ENCODE peak calls at places on chromosomes 6 and 20, in six cellular contexts. R, U, A, Z, K and O are unnamed samples.

GRCh38 chr20:64140956-64141355 is 23.3 kb upstream of the MYT1 start:
- DNase-seq in K (no peak), R (no peak), A (no peak), Z (no peak), U (no peak), O (no peak)

GRCh38 chr20:35135867-35136586 is 11.1 kb downstream of the EDEM2 start:
- DNase-seq in Z (no peak), R (no peak), U (no peak), A (no peak), K (no peak), O (peak)

GRCh38 chr6:43129434-43130194 is 41.5 kb upstream of the SRF start:
- DNase-seq in R (peak), K (peak), Z (no peak), A (peak), U (no peak), O (peak)

GRCh38 chr20:33803921-33804337 is 7.2 kb upstream of the CHMP4B start:
- DNase-seq in A (no peak), Z (no peak), K (no peak), U (no peak), R (peak), O (peak)

GRCh38 chr6:39555136-39555535 is 170.1 kb downstream of the KIF6 start:
- DNase-seq in R (no peak), A (no peak), Z (no peak), U (peak), K (no peak), O (no peak)

GRCh38 chr6:25675172-25675571 is 23.2 kb downstream of the SCGN start:
- DNase-seq in Z (no peak), U (no peak), K (no peak), A (no peak), R (no peak), O (no peak)

GRCh38 chr6:36621371-36621855 is 27.3 kb downstream of the SRSF3 start:
- DNase-seq in A (no peak), R (no peak), U (no peak), K (no peak), Z (no peak), O (no peak)

GRCh38 chr20:57527728-57528127 is 2.8 kb upstream of the CTCFL start:
- DNase-seq in K (no peak), R (no peak), U (no peak), Z (no peak), A (no peak), O (no peak)

GRCh38 chr20:6711950-6712634 is 55.4 kb upstream of the BMP2 start:
- DNase-seq in Z (no peak), A (no peak), U (no peak), R (no peak), K (no peak), O (peak)

GRCh38 chr6:115854866-115855665 is 205.6 kb downstream of the FRK start:
- DNase-seq in A (no peak), K (no peak), U (no peak), Z (no peak), R (no peak), O (no peak)

GRCh38 chr20:47993035-47993755 is 207.9 kb upstream of the SULF2 start:
- DNase-seq in Z (no peak), U (no peak), K (no peak), A (no peak), R (no peak), O (no peak)

GRCh38 chr6:93418448-93419303 is 683 bp downstream of the EPHA7 start:
- DNase-seq in U (peak), K (peak), A (peak), R (no peak), Z (no peak), O (no peak)

GRCh38 chr6:17932362-17932852 is 55.0 kb downstream of the KIF13A start:
- DNase-seq in Z (no peak), R (peak), A (no peak), K (no peak), U (no peak), O (no peak)

GRCh38 chr6:2918936-2919335 is 15.8 kb upstream of the SERPINB9 start:
- DNase-seq in U (no peak), R (no peak), K (no peak), A (no peak), Z (no peak), O (no peak)

GRCh38 chr6:129342243-129342642 is 367.7 kb downstream of the ARHGAP18 start:
- DNase-seq in Z (no peak), A (no peak), K (no peak), U (no peak), R (no peak), O (peak)

GRCh38 chr6:136989591-136990578 is 54.9 kb downstream of the IL20RA start:
- DNase-seq in Z (peak), R (no peak), U (peak), A (peak), K (no peak), O (no peak)

GRCh38 chr6:80454197-80454596 is 347.7 kb downstream of the BCKDHB start:
- DNase-seq in R (peak), A (no peak), Z (no peak), K (peak), U (no peak), O (peak)

GRCh38 chr6:111681856-111682255 is 76.2 kb upstream of the TRAF3IP2 start:
- DNase-seq in U (no peak), K (no peak), Z (no peak), A (no peak), R (no peak), O (no peak)

GRCh38 chr6:52946301-52946700 is 36.8 kb upstream of the GSTA3 start:
- DNase-seq in Z (no peak), R (no peak), A (no peak), U (no peak), K (no peak), O (no peak)

GRCh38 chr6:145087034-145087433 is 648.3 kb downstream of the EPM2A start:
- DNase-seq in Z (no peak), R (peak), A (no peak), K (no peak), U (no peak), O (no peak)

GRCh38 chr20:32920066-32920465 is 61.3 kb downstream of the EFCAB8 start:
- DNase-seq in Z (no peak), R (no peak), K (no peak), A (no peak), U (no peak), O (no peak)

GRCh38 chr6:144936764-144937163 is 651.6 kb downstream of the UTRN start:
- DNase-seq in R (no peak), K (no peak), Z (no peak), U (no peak), A (no peak), O (no peak)

GRCh38 chr6:132995432-132995831 is 181.1 kb downstream of the RPS12 start:
- DNase-seq in U (no peak), R (no peak), A (no peak), Z (no peak), K (no peak), O (peak)

GRCh38 chr6:1527098-1527497 is 82.6 kb upstream of the FOXC1 start:
- DNase-seq in R (peak), K (no peak), A (peak), U (peak), Z (peak), O (peak)

GRCh38 chr6:84066536-84066935 is 33.0 kb downstream of the MRAP2 start:
- DNase-seq in R (peak), K (no peak), U (no peak), A (no peak), Z (no peak), O (no peak)

GRCh38 chr6:21594427-21595264 is 1.1 kb downstream of the SOX4 start:
- DNase-seq in U (no peak), Z (no peak), A (peak), K (peak), R (peak), O (peak)

GRCh38 chr20:61937146-61937962 is 128.3 kb downstream of the TAF4 start:
- DNase-seq in R (no peak), Z (no peak), U (no peak), K (no peak), A (no peak), O (no peak)

GRCh38 chr6:6771224-6771915 is 182.8 kb downstream of the LY86 start:
- DNase-seq in R (peak), K (no peak), Z (no peak), U (no peak), A (no peak), O (peak)

GRCh38 chr6:105851181-105851580 is 235.0 kb upstream of the PRDM1 start:
- DNase-seq in K (no peak), R (no peak), A (no peak), U (peak), Z (no peak), O (no peak)

GRCh38 chr20:13356087-13356486 is 135.0 kb downstream of the ISM1 start:
- DNase-seq in Z (no peak), K (no peak), U (no peak), R (no peak), A (no peak), O (no peak)

GRCh38 chr20:58675641-58676040 is 17.0 kb upstream of the NPEPL1 start:
- DNase-seq in U (no peak), Z (no peak), A (no peak), R (no peak), K (no peak), O (no peak)

GRCh38 chr6:44738652-44739141 is 351.2 kb downstream of the CDC5L start:
- DNase-seq in K (no peak), U (no peak), A (no peak), R (peak), Z (no peak), O (peak)

GRCh38 chr20:11158146-11158545 is 484.3 kb upstream of the JAG1 start:
- DNase-seq in Z (no peak), U (no peak), A (no peak), R (peak), K (no peak), O (no peak)

GRCh38 chr6:34248198-34248726 is 544 bp downstream of the SMIM29 start:
- DNase-seq in A (no peak), U (peak), K (peak), R (peak), Z (no peak), O (peak)

GRCh38 chr20:64220891-64221527 is 34.5 kb upstream of the PCMTD2 start:
- DNase-seq in A (no peak), Z (no peak), U (no peak), K (no peak), R (no peak), O (no peak)

GRCh38 chr6:109243863-109244825 is 138.1 kb downstream of the CD164 start:
- DNase-seq in U (no peak), R (no peak), Z (no peak), A (no peak), K (no peak), O (no peak)

GRCh38 chr6:32459781-32460424 is 20.2 kb downstream of the HLA-DRA start:
- DNase-seq in A (no peak), Z (no peak), K (no peak), R (no peak), U (no peak), O (no peak)

GRCh38 chr6:132198040-132198439 is 203.2 kb downstream of the MOXD1 start:
- DNase-seq in R (no peak), K (no peak), U (no peak), A (no peak), Z (no peak), O (peak)

DNA sequence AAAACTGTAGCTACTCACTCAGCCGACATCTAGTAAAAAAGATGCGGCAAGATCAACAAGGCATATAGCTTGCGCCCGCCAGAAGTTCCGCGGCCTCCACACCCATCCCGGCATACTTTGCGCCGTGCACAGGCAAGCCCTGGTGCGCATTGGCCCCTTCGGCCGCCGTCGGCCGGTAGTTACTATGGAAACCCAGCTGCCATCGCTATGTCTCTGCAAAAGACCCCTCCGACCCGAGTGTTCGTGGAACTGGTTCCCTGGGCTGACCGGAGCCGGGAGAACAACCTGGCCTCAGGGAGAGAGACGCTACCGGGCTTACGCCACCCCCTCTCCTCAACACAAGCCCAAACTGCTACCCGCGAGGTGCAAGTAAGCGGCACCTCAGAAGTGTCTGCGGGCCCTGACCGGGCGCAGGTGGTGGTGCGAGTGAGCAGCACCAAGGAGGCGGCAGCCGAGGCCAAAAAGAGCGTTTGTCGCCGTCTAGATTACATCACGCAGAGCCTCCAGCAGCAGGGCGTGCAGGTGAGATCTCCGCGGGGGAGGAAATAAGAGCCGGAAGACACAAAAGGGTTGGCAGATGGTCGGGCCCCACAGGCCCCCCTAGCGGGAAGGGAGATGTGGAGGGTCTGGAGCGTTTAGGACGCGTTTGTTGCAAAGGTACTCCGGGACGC is at the start of gene IRAK1BP1:
- DNase-seq in R (peak), K (peak), U (peak), Z (peak), A (peak), O (peak)
- TF ChIP-seq CTCF in R (peak), K (peak), U (peak), Z (no peak), A (no peak), O (no peak)

GRCh38 chr20:2341336-2341735 is 39.4 kb upstream of the TGM6 start:
- DNase-seq in R (no peak), U (no peak), Z (no peak), A (no peak), K (no peak), O (no peak)

GRCh38 chr20:2340823-2341222 is 39.9 kb upstream of the TGM6 start:
- DNase-seq in Z (no peak), K (no peak), R (no peak), A (no peak), U (no peak), O (no peak)

GRCh38 chr20:2342243-2342642 is 38.5 kb upstream of the TGM6 start:
- DNase-seq in Z (no peak), U (no peak), A (no peak), R (no peak), K (no peak), O (no peak)

GRCh38 chr20:2338702-2339101 is 42.0 kb upstream of the TGM6 start:
- DNase-seq in Z (no peak), K (no peak), A (no peak), R (no peak), U (no peak), O (no peak)

GRCh38 chr20:2340136-2340535 is 40.6 kb upstream of the TGM6 start:
- DNase-seq in U (no peak), R (no peak), A (no peak), K (no peak), Z (no peak), O (no peak)
- TF ChIP-seq CTCF in U (peak), R (no peak), A (no peak), K (no peak), Z (peak), O (no peak)

GRCh38 chr6:103268335-103268734 is 1591.4 kb downstream of the HACE1 start:
- DNase-seq in R (no peak), U (no peak), Z (no peak), K (no peak), A (no peak), O (no peak)

DNA sequence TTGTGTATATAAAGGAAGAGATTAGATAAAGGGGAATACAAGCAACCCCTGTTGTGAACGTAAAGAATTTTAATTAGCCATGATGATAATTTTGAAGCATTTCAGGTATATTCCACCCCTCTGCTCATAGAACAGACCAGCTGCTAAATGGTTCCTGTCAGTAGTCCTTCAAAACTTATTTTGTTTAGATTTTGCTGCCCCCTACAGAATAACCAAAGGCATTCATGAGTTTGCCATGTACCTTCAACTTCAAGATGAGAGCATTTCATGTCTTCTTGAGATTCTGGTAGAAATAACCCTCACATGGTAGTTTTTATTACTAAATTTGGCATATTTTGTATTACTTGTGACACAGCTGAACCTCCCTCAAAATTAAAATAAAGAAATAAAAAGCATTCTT is 1586.7 kb downstream of the HACE1 start:
- DNase-seq in U (no peak), K (peak), A (no peak), Z (no peak), R (no peak), O (peak)
- TF ChIP-seq CTCF in U (peak), K (peak), A (peak), Z (peak), R (peak), O (peak)

GRCh38 chr20:62980380-62980960 is 26.3 kb downstream of the BHLHE23 start:
- DNase-seq in Z (no peak), U (no peak), R (no peak), K (no peak), A (no peak), O (no peak)

GRCh38 chr20:62979310-62979709 is 26.8 kb downstream of the SLC17A9 start:
- DNase-seq in K (no peak), R (no peak), U (no peak), A (no peak), Z (no peak), O (no peak)

GRCh38 chr20:62982124-62983075 is 24.4 kb downstream of the BHLHE23 start:
- DNase-seq in A (no peak), Z (no peak), R (no peak), U (no peak), K (no peak), O (no peak)

GRCh38 chr20:62979876-62980373 is 26.8 kb downstream of the BHLHE23 start:
- DNase-seq in Z (no peak), A (no peak), K (peak), U (no peak), R (no peak), O (no peak)

GRCh38 chr20:62980970-62981369 is 25.8 kb downstream of the BHLHE23 start:
- DNase-seq in R (no peak), U (peak), A (no peak), K (peak), Z (no peak), O (no peak)
- TF ChIP-seq CTCF in R (no peak), U (no peak), A (no peak), K (no peak), Z (no peak), O (no peak)

GRCh38 chr6:113182370-113183141 is 674.6 kb upstream of the MARCKS start:
- DNase-seq in Z (no peak), U (no peak), K (no peak), R (peak), A (no peak), O (peak)
- TF ChIP-seq CTCF in Z (no peak), U (no peak), K (no peak), R (no peak), A (no peak), O (no peak)

GRCh38 chr6:120405947-120406346 is 928.3 kb downstream of the TBC1D32 start:
- DNase-seq in A (no peak), U (peak), K (no peak), R (no peak), Z (peak), O (peak)
- TF ChIP-seq CTCF in A (peak), U (peak), K (no peak), R (peak), Z (peak), O (peak)

DNA sequence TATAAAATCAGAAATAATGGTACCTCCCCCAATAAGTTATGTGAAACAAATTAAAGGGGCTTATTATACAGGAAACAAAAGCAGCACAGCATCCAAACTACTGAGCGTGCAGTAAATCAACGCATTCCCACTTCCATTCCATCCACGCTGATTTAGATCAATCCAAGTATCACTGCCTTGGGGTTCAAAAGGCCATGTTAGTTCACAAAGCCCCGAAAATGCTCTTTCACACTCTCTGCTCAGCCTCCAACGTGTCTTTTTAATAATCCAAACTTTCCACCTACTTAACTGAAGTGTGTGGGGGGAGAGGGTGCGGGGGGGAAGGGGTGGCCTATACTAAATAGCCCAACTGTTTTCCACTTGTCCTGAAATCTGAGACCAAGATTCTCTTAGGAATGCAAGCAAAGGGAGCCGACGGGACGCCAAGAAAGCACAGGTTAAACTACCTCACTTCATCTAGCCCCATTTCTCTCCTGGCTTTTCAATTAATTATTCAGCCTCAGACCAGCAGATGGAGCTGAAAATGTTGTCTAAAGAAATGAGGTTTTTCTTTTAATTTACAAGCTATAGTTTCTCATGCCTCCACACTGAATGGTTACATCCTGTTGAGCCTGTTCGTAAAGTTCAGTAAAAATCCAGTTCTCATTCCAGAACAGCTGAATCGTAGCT is 1.1 kb upstream of the NXT1 start:
- DNase-seq in U (peak), K (peak), R (no peak), A (no peak), Z (no peak), O (no peak)
- TF ChIP-seq CTCF in U (peak), K (peak), R (peak), A (peak), Z (no peak), O (peak)

GRCh38 chr20:44475694-44476560 is at the start of gene TTPAL:
- DNase-seq in R (peak), Z (peak), K (peak), U (peak), A (peak), O (peak)
- TF ChIP-seq CTCF in R (peak), Z (peak), K (peak), U (no peak), A (no peak), O (no peak)

GRCh38 chr6:158042245-158042798 is 60.7 kb downstream of the SYNJ2 start:
- DNase-seq in K (no peak), U (peak), Z (no peak), R (peak), A (no peak), O (peak)
- TF ChIP-seq CTCF in K (no peak), U (no peak), Z (no peak), R (no peak), A (no peak), O (no peak)